ENCODE peak calls at places on chromosomes 4 and X, in five cellular contexts. M is naive B cell; X is K562; R is central memory CD8-positive, alpha-beta T cell; Q is activated naive CD8-positive, alpha-beta T cell treated with anti-CD3 and anti-CD28 coated beads, Interleukin-2, amount 50 U/mL, for 24 hours. I is an unnamed sample.

GRCh38 chrX:39936886-39937770 is 160.6 kb downstream of the BCOR start:
- ATAC-seq in X (peak), R (peak), M (peak), Q (peak), I (peak)

GRCh38 chr4:150078041-150078995 is at the start of gene DCLK2:
- ATAC-seq in X (peak), M (peak), R (no peak), Q (peak), I (peak)

GRCh38 chr4:165301833-165302232 is 25.6 kb upstream of the MSMO1 start:
- ATAC-seq in R (peak), Q (peak), M (peak), X (peak), I (peak)

GRCh38 chr4:159764343-159764952 is 661.6 kb downstream of the RAPGEF2 start:
- ATAC-seq in M (no peak), X (no peak), Q (no peak), R (no peak), I (no peak)

GRCh38 chrX:140712413-140713173 is 3.0 kb downstream of the LINC00632 start:
- ATAC-seq in X (no peak), R (peak), Q (peak), M (no peak), I (no peak)

GRCh38 chrX:70033348-70033747 is 16.4 kb downstream of the AWAT2 start:
- ATAC-seq in M (no peak), X (peak), Q (no peak), R (no peak), I (no peak)

GRCh38 chr4:82833696-82834313 is 35.2 kb upstream of the SCD5 start:
- ATAC-seq in Q (no peak), M (no peak), R (no peak), X (peak), I (no peak)

GRCh38 chr4:8090312-8090711 is 68.3 kb downstream of the ABLIM2 start:
- ATAC-seq in Q (peak), R (no peak), X (peak), M (no peak), I (peak)

GRCh38 chr4:91935217-91935616 is 368.5 kb upstream of the GRID2 start:
- ATAC-seq in X (no peak), Q (no peak), M (no peak), R (no peak), I (no peak)

GRCh38 chrX:23634181-23634580 is 33.1 kb upstream of the PRDX4 start:
- ATAC-seq in Q (no peak), M (no peak), X (peak), R (no peak), I (no peak)

GRCh38 chrX:77962068-77962902 is 7.2 kb downstream of the PGAM4 start:
- ATAC-seq in Q (peak), X (peak), R (no peak), M (no peak), I (no peak)

GRCh38 chr4:170420255-170420693 is 330.5 kb upstream of the AADAT start:
- ATAC-seq in M (no peak), X (no peak), Q (no peak), R (no peak), I (no peak)

GRCh38 chr4:124030038-124030638 is 633.5 kb downstream of the SPRY1 start:
- ATAC-seq in M (no peak), Q (no peak), R (no peak), X (no peak), I (no peak)

GRCh38 chrX:71098302-71098701 is 2.7 kb downstream of the FOXO4 start:
- ATAC-seq in M (peak), X (peak), Q (peak), R (peak), I (peak)

GRCh38 chrX:13272426-13272825 is 47.4 kb downstream of the ATXN3L start:
- ATAC-seq in M (no peak), X (no peak), Q (no peak), R (no peak), I (no peak)

GRCh38 chrX:108018659-108019381 is 26.0 kb upstream of the VSIG1 start:
- ATAC-seq in M (peak), R (peak), X (no peak), Q (no peak), I (peak)

GRCh38 chrX:107683124-107683895 is 55.0 kb downstream of the PRPS1 start:
- ATAC-seq in R (no peak), M (no peak), X (no peak), Q (no peak), I (no peak)

GRCh38 chrX:136626237-136626636 is 21.7 kb upstream of the CD40LG start:
- ATAC-seq in X (no peak), R (no peak), M (no peak), Q (peak), I (peak)

GRCh38 chrX:19924285-19924684 is 36.9 kb upstream of the SH3KBP1 start:
- ATAC-seq in X (no peak), R (no peak), Q (no peak), M (no peak), I (no peak)

GRCh38 chr4:26124753-26125236 is 196.0 kb upstream of the RBPJ start:
- ATAC-seq in R (no peak), X (peak), M (no peak), Q (no peak), I (no peak)

GRCh38 chrX:32598707-32599106 is 612.6 kb downstream of the DMD start:
- ATAC-seq in X (no peak), Q (no peak), R (no peak), M (no peak), I (no peak)

GRCh38 chr4:56723201-56723605 is 42.1 kb upstream of the HOPX start:
- ATAC-seq in M (no peak), R (no peak), X (no peak), Q (peak), I (peak)

GRCh38 chrX:154730271-154730883 is 20.5 kb downstream of the GAB3 start:
- ATAC-seq in Q (no peak), X (no peak), R (no peak), M (no peak), I (no peak)

GRCh38 chr4:77003400-77003799 is 53.8 kb downstream of the SEPTIN11 start:
- ATAC-seq in X (no peak), R (no peak), Q (peak), M (no peak), I (no peak)

GRCh38 chrX:53288173-53288572 is 6.8 kb upstream of the IQSEC2 start:
- ATAC-seq in R (peak), M (no peak), X (peak), Q (no peak), I (no peak)

GRCh38 chr4:32506067-32506466 is 1785.9 kb downstream of the PCDH7 start:
- ATAC-seq in Q (no peak), M (no peak), X (no peak), R (no peak), I (no peak)

GRCh38 chr4:146222313-146222712 is 8.0 kb downstream of the REELD1 start:
- ATAC-seq in R (no peak), M (no peak), Q (no peak), X (no peak), I (no peak)

GRCh38 chr4:168630445-168631187 is 133.8 kb downstream of the PALLD start:
- ATAC-seq in R (no peak), X (no peak), M (no peak), Q (no peak), I (no peak)

GRCh38 chr4:163566257-163566656 is 71.8 kb downstream of the TMA16 start:
- ATAC-seq in R (no peak), Q (no peak), M (no peak), X (no peak), I (no peak)

GRCh38 chr4:11338990-11339782 is 89.5 kb downstream of the HS3ST1 start:
- ATAC-seq in M (peak), X (no peak), Q (no peak), R (no peak), I (peak)

GRCh38 chrX:68945603-68946228 is 116.9 kb downstream of the EFNB1 start:
- ATAC-seq in Q (no peak), M (no peak), X (peak), R (no peak), I (no peak)

I was measured in stimulated activated memory B cell treated with anti-CD40 and anti-IgM and Interleukin-4, amounts not matched to agents 10 μg/mL and 1 μg/mL and 100 μg/mL, for 72 hours.